ENCODE peak calls at places on chromosomes 5 and 9, in nine cellular contexts. K is body of pancreas, F is testis, B is upper lobe of left lung, M is ovary, I is tibial nerve, G is lower leg skin, W is A549, S is transverse colon. Q is an unnamed sample.

GRCh38 chr5:97071101-97071500 is 71.3 kb downstream of the LIX1 start:
- DNase-seq in M (peak; percentile 48), W (no peak), B (no peak), F (no peak), K (no peak), G (peak; percentile 44), S (no peak), I (no peak), Q (peak; percentile 5)

GRCh38 chr9:83533296-83533695 is 4.9 kb downstream of the FRMD3 start:
- DNase-seq in M (no peak), I (no peak), K (no peak), S (no peak), B (no peak), F (no peak), W (no peak), G (no peak), Q (no peak)

GRCh38 chr9:137521405-137521985 is 28.7 kb downstream of the PNPLA7 start:
- DNase-seq in G (no peak), M (no peak), B (no peak), F (no peak), S (no peak), K (peak; percentile 94), W (no peak), I (no peak), Q (no peak)

GRCh38 chr5:173753307-173754168 is 134.6 kb upstream of the CPEB4 start:
- DNase-seq in W (no peak), I (no peak), G (no peak), K (no peak), F (no peak), M (no peak), S (no peak), B (no peak), Q (peak; percentile 91)

GRCh38 chr5:58085800-58086199 is 374.1 kb downstream of the PLK2 start:
- DNase-seq in W (peak; percentile 48), S (no peak), G (no peak), B (no peak), F (no peak), I (no peak), M (no peak), K (peak; percentile 62), Q (no peak)

GRCh38 chr5:152987156-152987555 is 503.3 kb upstream of the GRIA1 start:
- DNase-seq in M (no peak), W (no peak), B (no peak), S (no peak), G (no peak), I (no peak), F (no peak), K (no peak), Q (no peak)

GRCh38 chr5:103057208-103058130 is 62.5 kb downstream of the GIN1 start:
- DNase-seq in K (no peak), B (no peak), G (no peak), S (no peak), W (peak; percentile 29), I (no peak), M (no peak), F (no peak), Q (no peak)

GRCh38 chr5:132813599-132814440 is 718 bp downstream of the SOWAHA start:
- DNase-seq in S (peak; percentile 48), M (no peak), G (no peak), K (peak; percentile 56), F (peak; percentile 22), B (peak; percentile 89), I (no peak), W (peak; percentile 34), Q (no peak)

GRCh38 chr5:42991477-42992034 is 48.6 kb downstream of the ANXA2R start:
- DNase-seq in F (no peak), M (no peak), B (no peak), K (no peak), S (peak; percentile 10), G (no peak), W (no peak), I (no peak), Q (no peak)

GRCh38 chr5:158303261-158303660 is 444.3 kb upstream of the CLINT1 start:
- DNase-seq in G (no peak), S (no peak), I (no peak), K (no peak), B (no peak), W (no peak), F (no peak), M (no peak), Q (no peak)

GRCh38 chr5:107466233-107466769 is 204.4 kb downstream of the EFNA5 start:
- DNase-seq in M (no peak), S (no peak), B (no peak), G (no peak), F (peak; percentile 27), I (no peak), K (peak; percentile 21), W (peak; percentile 95), Q (no peak)

GRCh38 chr5:170338933-170339779 is 41.6 kb upstream of the LCP2 start:
- DNase-seq in S (peak; percentile 33), G (no peak), F (no peak), W (no peak), K (no peak), M (no peak), I (no peak), B (no peak), Q (no peak)

GRCh38 chr9:128706045-128706444 is 3.7 kb downstream of the PKN3 start:
- DNase-seq in F (no peak), S (no peak), G (no peak), M (no peak), I (no peak), W (no peak), B (no peak), K (peak; percentile 11), Q (no peak)

GRCh38 chr5:168086104-168086610 is 205.3 kb upstream of the WWC1 start:
- DNase-seq in B (no peak), W (peak; percentile 69), G (no peak), S (peak; percentile 44), F (no peak), M (no peak), K (peak; percentile 32), I (no peak), Q (no peak)

GRCh38 chr9:133356391-133357091 is at the start of the genes SURF1 and SURF2:
- DNase-seq in W (peak; percentile 76), F (peak; percentile 93), S (peak; percentile 93), K (peak; percentile 90), I (peak; percentile 78), B (peak; percentile 98), M (peak; percentile 85), G (peak; percentile 83), Q (peak; percentile 73)
- TF ChIP-seq CTCF in W (no peak), F (no peak), S (peak; percentile 22), K (no peak), I (no peak), B (no peak), M (no peak), G (no peak), Q (no peak)

DNA sequence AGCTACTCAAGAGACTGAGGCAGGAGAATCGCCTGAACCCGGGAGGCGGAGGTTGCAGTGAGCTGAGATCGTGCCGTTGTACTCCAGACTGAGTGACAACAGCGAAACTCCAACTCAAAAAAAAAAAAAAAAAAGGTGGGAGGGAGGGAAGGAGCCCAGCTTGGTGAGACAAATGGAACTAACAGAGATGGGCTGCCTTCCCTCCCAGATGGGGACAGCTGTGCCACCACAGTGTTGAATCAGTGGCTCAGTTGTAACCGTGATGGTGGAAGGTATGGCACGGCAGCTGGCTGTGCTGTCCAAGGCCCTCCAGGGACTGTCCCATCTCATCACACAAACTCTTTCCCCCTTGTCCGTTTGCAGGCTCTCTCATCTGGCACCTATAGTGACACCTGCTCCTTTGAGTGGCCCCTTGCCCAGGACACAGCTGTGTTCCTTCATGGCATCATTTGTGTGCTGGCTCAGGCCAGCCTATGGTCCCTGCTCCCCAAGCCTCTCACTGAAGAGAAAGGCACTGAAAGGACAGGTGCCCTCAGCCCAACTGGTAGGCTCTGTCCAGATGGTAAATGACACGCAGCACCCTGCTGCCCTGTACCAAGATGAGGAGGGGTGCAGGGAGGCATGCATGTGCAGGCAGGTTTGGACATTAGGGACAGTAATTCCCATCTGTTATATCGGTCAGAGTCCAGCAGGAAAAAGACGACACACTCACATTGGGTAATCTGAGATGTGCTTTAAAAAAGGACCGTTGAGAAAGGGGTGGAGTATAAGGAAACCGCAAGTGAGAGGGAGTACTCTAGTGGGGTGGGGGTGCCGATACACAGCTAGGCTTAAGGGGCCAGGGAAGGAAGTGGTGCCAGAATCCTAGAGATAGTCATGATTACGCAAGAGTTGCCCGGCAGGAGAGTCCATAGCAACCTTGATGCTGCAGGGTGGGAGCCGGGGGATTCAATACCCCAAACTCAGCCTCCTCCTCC is 4.3 kb downstream of the SMIM33 start:
- DNase-seq in G (peak; percentile 37), W (no peak), M (peak; percentile 75), F (no peak), S (peak; percentile 39), B (no peak), K (no peak), I (no peak), Q (peak; percentile 15)
- TF ChIP-seq POLR2A in G (no peak), W (no peak), M (no peak), F (no peak), S (no peak), B (no peak), K (no peak), I (no peak), Q (no peak)

DNA sequence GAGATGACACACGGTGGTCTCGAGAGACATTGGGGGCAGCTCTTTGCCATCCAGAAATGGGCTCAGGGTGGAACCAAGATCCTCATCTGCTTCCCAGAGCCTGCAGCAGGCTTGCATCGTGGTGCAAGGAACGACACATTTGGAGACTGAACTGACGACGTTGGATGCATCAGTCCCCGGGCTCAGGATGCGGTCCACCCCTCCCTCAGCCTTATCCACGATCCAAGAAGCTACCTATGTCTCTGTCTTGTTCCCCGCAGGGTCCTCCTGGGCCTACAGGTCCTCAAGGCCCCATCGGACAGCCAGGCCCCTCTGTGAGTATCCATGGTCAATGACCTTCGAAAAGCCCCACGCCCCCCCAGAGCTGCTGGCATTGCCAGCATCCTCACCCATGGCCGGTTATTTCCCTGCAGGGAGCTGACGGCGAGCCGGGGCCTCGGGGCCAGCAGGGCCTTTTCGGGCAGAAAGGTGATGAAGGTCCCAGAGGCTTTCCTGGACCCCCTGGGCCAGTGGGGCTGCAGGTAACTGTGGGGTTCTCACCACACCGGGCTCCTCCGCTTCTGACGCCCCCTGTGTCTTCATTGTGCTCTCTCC is 69.4 kb upstream of the FCN2 start:
- DNase-seq in G (no peak), I (no peak), S (no peak), K (no peak), F (no peak), W (no peak), M (no peak), B (no peak), Q (no peak)
- TF ChIP-seq CTCF in G (no peak), I (no peak), S (no peak), K (no peak), F (no peak), W (no peak), M (no peak), B (no peak), Q (no peak)

DNA sequence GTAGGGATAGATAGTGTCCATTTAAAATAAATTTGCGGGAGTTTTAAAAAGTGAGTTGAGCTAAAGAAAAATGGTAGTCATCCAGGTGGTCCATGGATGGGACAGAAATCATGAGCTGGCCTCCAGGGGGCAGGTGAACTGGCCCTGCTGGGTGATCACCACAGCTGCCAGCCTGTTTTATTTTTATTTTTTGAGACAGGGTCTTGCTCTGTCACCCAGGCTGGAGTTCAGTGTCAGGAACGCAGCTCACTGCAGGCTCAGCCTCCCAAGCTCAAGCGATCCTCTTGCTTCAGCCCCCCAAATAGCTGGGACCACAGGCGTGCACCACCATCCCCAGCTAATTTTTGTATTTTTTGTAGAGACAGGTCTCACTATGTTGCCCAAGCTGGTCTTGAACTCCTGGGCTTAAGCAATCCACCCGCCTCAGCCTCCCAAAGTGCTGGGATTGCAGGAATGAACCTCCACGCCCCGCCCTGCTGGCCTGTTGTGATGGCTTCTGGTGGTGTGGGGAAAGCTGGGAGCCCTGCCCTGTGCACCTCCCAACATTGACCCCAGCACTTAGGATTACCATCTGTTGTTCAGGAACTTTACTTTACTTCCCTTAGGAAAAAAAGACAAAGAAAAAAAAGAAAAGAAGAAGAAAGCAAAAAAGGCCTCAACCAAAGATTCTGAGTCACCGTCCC is 14.8 kb downstream of the CD74 start:
- DNase-seq in M (no peak), B (no peak), I (no peak), F (no peak), K (no peak), W (no peak), S (no peak), G (no peak), Q (no peak)
- TF ChIP-seq POLR2A in M (no peak), B (no peak), I (no peak), F (no peak), K (no peak), W (no peak), S (no peak), G (no peak), Q (no peak)

Q was measured in gastrocnemius medialis.